ENCODE peak calls at places on chromosomes 12 and 14, in five cellular contexts. O is ovary, U is HCT116, W is cardiac muscle cell, S is psoas muscle. N is an unnamed sample. For H3K36me3, the result is how much of the 10 kb centered on the place peaks cover.

GRCh38 chr12:31728289-31728916 is 418 bp downstream of the AMN1 start:
- DNase-seq in W (no peak), O (no peak), U (no peak), S (no peak), N (no peak)

GRCh38 chr14:77302926-77303325 is 17.8 kb downstream of the POMT2 start:
- DNase-seq in S (no peak), U (peak), W (peak), O (no peak), N (no peak)

GRCh38 chr14:73502017-73502619 is 11.4 kb downstream of the RIOX1 start:
- DNase-seq in O (no peak), S (no peak), W (peak), U (no peak), N (no peak)

GRCh38 chr12:30874455-30875313 is 51.9 kb upstream of the TSPAN11 start:
- DNase-seq in W (no peak), S (peak), U (no peak), O (no peak), N (no peak)

GRCh38 chr12:62603061-62603810 is 136.6 kb downstream of the MON2 start:
- DNase-seq in S (peak), O (peak), W (peak), U (peak), N (peak)

GRCh38 chr12:9347328-9348127 is 139.3 kb upstream of the PZP start:
- DNase-seq in W (peak), O (no peak), S (no peak), U (peak), N (no peak)

GRCh38 chr12:93136243-93137015 is 207.3 kb upstream of the EEA1 start:
- DNase-seq in O (no peak), S (no peak), W (no peak), U (no peak), N (no peak)

GRCh38 chr12:3366451-3367155 is 124.4 kb upstream of the PRMT8 start:
- DNase-seq in W (no peak), U (no peak), S (no peak), O (no peak), N (no peak)

GRCh38 chr12:120654656-120655055 is 14.2 kb downstream of the CABP1 start:
- DNase-seq in W (no peak), S (peak), U (no peak), O (no peak), N (no peak)

GRCh38 chr12:132610051-132610759 is at the start of gene LRCOL1:
- DNase-seq in U (no peak), O (no peak), S (peak), W (peak), N (no peak)

GRCh38 chr12:13425766-13426165 is 229.2 kb downstream of the EMP1 start:
- DNase-seq in O (no peak), U (no peak), W (peak), S (no peak), N (no peak)

GRCh38 chr12:59193476-59194050 is 273.3 kb upstream of the LRIG3 start:
- DNase-seq in O (no peak), W (no peak), U (no peak), S (no peak), N (no peak)

GRCh38 chr12:69906411-69907216 is 81.6 kb downstream of the MYRFL start:
- DNase-seq in U (no peak), S (no peak), W (no peak), O (no peak), N (no peak)

DNA sequence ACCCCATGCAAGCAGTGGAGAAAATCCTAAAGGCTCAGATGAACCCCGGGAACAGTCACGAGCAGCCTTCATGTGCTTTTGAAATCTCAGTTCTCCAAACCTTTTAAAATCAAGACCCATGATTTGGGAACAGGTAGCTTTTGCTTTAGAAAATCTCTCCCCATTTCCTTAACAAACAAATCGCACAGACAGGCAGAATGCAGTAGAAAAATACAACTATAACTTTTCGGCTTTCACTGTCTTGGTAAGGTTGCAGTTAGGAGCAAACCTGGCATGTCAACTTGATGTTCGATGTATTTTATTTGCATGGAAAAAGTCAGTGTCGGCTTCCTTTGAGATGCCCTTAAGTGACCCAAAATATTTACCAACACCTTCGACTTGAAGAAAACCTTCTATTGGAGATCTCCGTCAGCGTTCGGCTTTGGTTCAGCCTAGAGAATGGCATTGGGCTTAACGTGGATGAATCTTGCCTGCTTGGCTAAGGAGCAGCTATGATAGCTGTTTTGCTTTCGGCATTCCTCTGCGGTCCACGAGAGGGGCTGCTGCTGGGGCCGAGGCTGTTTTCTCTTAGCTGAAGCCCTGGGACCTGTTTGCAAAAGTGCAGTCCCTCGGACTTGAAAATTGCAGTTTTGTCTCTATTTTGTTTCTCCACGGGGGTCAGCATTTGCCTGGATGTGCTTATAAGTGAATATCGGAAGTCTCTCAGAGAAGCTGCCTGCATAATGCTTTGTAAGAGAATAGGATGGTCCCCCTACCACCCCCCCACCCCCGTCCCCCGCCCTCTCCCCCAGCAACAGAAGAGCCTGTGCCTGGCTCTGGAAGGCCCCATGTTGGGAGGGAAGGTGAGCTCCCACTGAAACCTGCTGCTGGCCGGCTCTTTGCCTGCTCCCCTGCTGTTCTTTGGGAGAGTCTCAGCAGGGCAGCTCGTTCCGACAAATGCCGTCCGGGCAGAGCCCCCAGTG is 122.8 kb downstream of the AACS start:
- DNase-seq in O (no peak), S (no peak), U (no peak), W (no peak), N (no peak)
- H3K4me3 ChIP-seq in O (no peak), S (peak), U (no peak), W (peak), N (no peak)

GRCh38 chr12:96371787-96372699 is 28.2 kb downstream of the CDK17 start:
- DNase-seq in W (peak), U (no peak), S (no peak), O (no peak), N (no peak)

GRCh38 chr12:96378319-96378718 is 21.9 kb downstream of the CDK17 start:
- DNase-seq in O (no peak), U (no peak), S (no peak), W (no peak), N (no peak)

GRCh38 chr12:96375173-96375572 is 25.1 kb downstream of the CDK17 start:
- DNase-seq in O (no peak), U (no peak), S (no peak), W (peak), N (no peak)

GRCh38 chr12:96375841-96376249 is 24.4 kb downstream of the CDK17 start:
- DNase-seq in W (no peak), U (no peak), S (no peak), O (no peak), N (no peak)

GRCh38 chr12:96376865-96377264 is 23.4 kb downstream of the CDK17 start:
- DNase-seq in S (no peak), O (no peak), U (no peak), W (no peak), N (no peak)
- H3K27ac ChIP-seq in S (no peak), O (no peak), U (no peak), W (no peak), N (no peak)

DNA sequence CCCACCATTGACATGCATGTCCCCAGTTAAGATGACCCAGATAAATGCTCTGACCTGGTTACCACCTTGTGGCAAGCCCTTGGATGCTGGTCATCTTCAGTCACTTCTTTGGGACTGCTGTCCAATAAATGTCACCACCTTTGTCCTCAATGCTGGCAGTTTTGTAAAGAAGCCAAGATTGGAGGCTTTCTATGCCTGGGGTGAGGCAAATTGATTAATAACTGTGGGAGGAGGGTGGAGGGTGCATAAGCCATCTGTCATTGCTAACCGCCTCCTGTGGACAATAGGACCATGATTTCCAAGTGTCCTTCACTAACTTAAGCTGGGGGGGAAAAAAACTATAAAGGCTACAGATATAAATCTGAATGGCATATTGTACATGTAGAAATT is 24.4 kb downstream of the ANKRD13A start:
- DNase-seq in U (no peak), W (no peak), O (no peak), S (no peak), N (no peak)
- H3K36me3 ChIP-seq in U (under half), W (under half), O (under half), S (under half), N (under half)

DNA sequence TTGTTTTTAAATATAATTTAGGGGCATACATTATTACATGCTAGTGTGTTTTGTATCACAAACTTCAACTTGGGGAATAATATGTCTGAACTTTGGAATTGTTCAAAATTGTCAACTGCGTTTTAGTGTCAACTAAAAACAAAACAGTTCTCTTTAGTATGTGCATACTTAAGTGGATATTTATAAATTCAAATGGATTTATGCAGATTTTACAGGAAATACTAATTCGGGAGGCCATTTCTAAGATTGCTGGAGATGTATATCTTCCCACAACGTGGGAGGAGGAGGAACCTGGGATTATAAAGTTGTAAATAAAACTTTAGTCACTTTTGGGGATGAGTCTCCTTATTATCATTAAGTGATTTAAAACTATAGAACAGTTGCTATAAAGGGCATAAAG is 2.5 kb downstream of the PDE3A start:
- DNase-seq in U (no peak), S (no peak), O (no peak), W (no peak), N (no peak)
- H3K4me3 ChIP-seq in U (no peak), S (peak), O (peak), W (no peak), N (no peak)

GRCh38 chr14:22837059-22837749 is 819 bp downstream of the MMP14 start:
- DNase-seq in U (no peak), W (peak), O (peak), S (no peak), N (no peak)
- H3K27ac ChIP-seq in U (peak), W (no peak), O (peak), S (peak), N (peak)

GRCh38 chr12:109860961-109861360 is 19.4 kb downstream of the GLTP start:
- DNase-seq in U (no peak), W (no peak), O (no peak), S (no peak), N (no peak)

GRCh38 chr12:109855377-109855776 is 22.2 kb upstream of the TRPV4 start:
- DNase-seq in O (no peak), U (no peak), W (no peak), S (no peak), N (no peak)

GRCh38 chr12:109861689-109862314 is 18.5 kb downstream of the GLTP start:
- DNase-seq in O (no peak), W (no peak), S (no peak), U (no peak), N (no peak)

GRCh38 chr12:109857715-109858114 is 22.6 kb downstream of the GLTP start:
- DNase-seq in O (no peak), U (no peak), S (no peak), W (no peak), N (no peak)

DNA sequence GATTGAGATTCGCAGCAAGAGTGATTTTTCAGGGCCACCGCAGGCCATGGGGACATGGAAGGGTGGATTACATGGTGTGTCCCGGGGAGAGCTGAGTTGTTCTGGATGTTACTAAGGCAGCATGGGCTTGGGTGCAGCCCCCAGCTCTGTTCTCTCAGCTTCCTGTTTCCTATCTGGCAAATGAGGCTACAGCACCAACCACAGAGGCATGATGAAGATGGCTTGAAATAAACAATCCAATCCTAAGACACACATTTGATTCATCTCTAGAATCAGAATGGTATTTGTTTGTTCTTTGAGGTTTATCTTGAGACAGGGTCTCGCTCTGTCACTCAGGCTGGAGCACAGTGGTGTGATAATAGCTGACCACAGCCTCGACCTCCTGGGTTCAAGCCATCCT is 21.6 kb downstream of the GLTP start:
- DNase-seq in W (no peak), S (no peak), U (no peak), O (no peak), N (no peak)
- H3K36me3 ChIP-seq in W (under half), S (under half), U (under half), O (under half), N (under half)

GRCh38 chr12:65568517-65568916 is 255.8 kb upstream of the HMGA2 start:
- DNase-seq in W (peak), O (no peak), S (no peak), U (no peak), N (no peak)

GRCh38 chr12:65567820-65568219 is 256.5 kb upstream of the HMGA2 start:
- DNase-seq in U (no peak), W (peak), O (no peak), S (no peak), N (no peak)

GRCh38 chr12:65561798-65562382 is 262.4 kb upstream of the HMGA2 start:
- DNase-seq in O (no peak), U (no peak), S (no peak), W (peak), N (no peak)

GRCh38 chr12:65566776-65567175 is 257.5 kb upstream of the HMGA2 start:
- DNase-seq in U (no peak), O (no peak), S (no peak), W (peak), N (no peak)

DNA sequence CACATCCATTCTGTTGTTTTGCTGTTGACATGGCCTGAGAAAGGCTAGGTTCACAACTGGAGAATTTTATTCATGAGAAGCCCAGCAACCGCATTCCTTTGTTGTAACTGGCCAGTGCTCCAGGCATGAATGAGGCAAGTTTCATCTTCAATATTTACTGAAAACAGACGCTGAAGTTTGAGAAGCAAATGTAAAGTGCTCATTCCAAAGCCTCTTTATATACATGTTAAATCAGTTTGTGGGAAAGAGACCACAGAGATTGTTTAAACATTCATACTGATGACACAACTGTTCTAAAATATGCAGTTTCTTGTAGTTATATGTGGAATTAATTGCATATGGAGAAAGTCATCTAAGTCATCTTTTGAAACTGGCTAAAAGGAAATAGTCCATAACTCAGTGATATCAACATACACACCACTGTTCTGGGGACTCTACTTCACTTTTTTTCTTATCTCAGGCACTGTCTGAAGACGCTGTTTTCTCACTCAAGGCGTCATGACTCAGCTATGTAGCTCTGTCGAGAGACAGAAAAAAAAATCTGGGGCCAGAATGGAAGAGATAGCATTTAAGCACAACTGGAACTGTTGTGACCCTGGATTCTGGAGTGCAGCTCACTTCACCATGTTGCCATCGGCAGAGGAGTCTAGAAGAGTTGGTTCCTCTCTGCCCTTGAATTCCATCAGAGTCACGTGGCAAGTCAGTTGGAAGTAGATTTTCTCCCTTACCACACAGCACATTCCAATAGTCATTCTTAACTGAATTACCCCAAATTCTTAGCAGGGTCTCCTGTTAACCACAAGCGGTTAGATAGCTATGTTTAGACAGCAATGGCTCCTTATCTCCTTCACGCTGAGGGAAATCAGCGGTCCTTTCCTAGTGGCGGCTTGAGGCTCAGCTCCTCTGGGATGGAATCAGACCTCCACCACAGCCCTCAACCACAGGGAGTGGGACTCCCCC is 258.4 kb upstream of the HMGA2 start:
- DNase-seq in S (no peak), O (no peak), U (no peak), W (peak), N (no peak)
- H3K4me3 ChIP-seq in S (no peak), O (no peak), U (no peak), W (no peak), N (no peak)

DNA sequence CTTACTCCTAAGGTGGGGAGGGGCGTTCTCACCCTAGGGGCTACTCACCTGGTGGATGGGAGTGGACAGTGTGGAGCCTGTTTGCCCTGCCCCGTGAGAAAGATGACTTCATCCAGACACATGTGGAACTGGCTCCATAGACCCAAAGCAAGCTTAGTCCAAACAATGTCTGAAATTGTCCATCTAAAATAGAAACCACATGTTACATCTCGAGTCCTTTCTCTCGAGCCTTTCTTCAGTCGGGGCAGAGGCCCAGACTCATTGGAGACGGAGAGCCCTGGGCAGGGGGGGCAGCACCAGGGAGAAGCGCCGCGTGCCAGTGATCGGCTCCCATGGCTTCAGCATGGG is 4.3 kb downstream of the SIVA1 start:
- DNase-seq in S (no peak), U (no peak), W (no peak), O (no peak), N (no peak)
- H3K27ac ChIP-seq in S (peak), U (no peak), W (no peak), O (no peak), N (no peak)

N was measured in lung.